ENCODE peak calls at places on chromosome 7, in four cellular contexts. D is stimulated activated CD8-positive, alpha-beta memory T cell treated with anti-CD3 and anti-CD28 coated beads, Interleukin-12 subunit alpha, Interleukin-12 subunit beta, amount 100 ng/mL, for 1 hour; U is GDM1; P is left colon. T is an unnamed sample.

GRCh38 chr7:50216626-50217025 is 87.9 kb upstream of the IKZF1 start:
- DNase-seq in D (no peak), P (no peak), U (no peak), T (no peak)

GRCh38 chr7:11082552-11083213 is 109.0 kb downstream of the PHF14 start:
- DNase-seq in D (no peak), U (no peak), P (no peak), T (no peak)

GRCh38 chr7:36283711-36284130 is 105.9 kb upstream of the ANLN start:
- DNase-seq in P (peak; percentile 66), D (no peak), U (peak; percentile 94), T (peak; percentile 73)

GRCh38 chr7:75534727-75535307 is 42.7 kb downstream of the SPDYE5 start:
- DNase-seq in D (no peak), P (no peak), U (peak; percentile 17), T (no peak)

GRCh38 chr7:129797224-129797789 is 155.5 kb downstream of the UBE2H start:
- DNase-seq in P (no peak), D (no peak), U (no peak), T (no peak)

GRCh38 chr7:27165655-27166474 is 528 bp upstream of the HOXA9 start:
- DNase-seq in U (no peak), D (no peak), P (peak; percentile 78), T (no peak)

GRCh38 chr7:2224934-2225333 is 7.8 kb downstream of the MAD1L1 start:
- DNase-seq in P (no peak), U (no peak), D (no peak), T (no peak)

GRCh38 chr7:22231806-22232205 is 125.1 kb downstream of the RAPGEF5 start:
- DNase-seq in P (no peak), U (no peak), D (no peak), T (no peak)

GRCh38 chr7:37448057-37448636 is 517 bp downstream of the ELMO1 start:
- DNase-seq in D (no peak), U (no peak), P (no peak), T (no peak)

GRCh38 chr7:12771378-12771877 is 84.0 kb downstream of the ARL4A start:
- DNase-seq in P (peak; percentile 67), D (no peak), U (no peak), T (peak; percentile 60)

GRCh38 chr7:34747842-34748241 is 89.8 kb downstream of the NPSR1 start:
- DNase-seq in P (no peak), U (no peak), D (no peak), T (peak; percentile 17)

GRCh38 chr7:97576043-97576442 is 155.8 kb upstream of the TAC1 start:
- DNase-seq in U (no peak), P (no peak), D (no peak), T (no peak)

GRCh38 chr7:153388611-153389010 is 629.1 kb downstream of the ACTR3B start:
- DNase-seq in U (no peak), P (no peak), D (no peak), T (no peak)

GRCh38 chr7:149860821-149861727 is 12.7 kb upstream of the ATP6V0E2 start:
- DNase-seq in D (no peak), P (no peak), U (no peak), T (peak; percentile 73)

GRCh38 chr7:155721056-155721455 is 76.6 kb downstream of the RBM33 start:
- DNase-seq in P (no peak), D (no peak), U (no peak), T (no peak)

GRCh38 chr7:77799078-77799964 is 748 bp downstream of the PHTF2 start:
- DNase-seq in P (peak; percentile 52), U (peak; percentile 18), D (no peak), T (peak; percentile 54)

GRCh38 chr7:50588937-50589336 is 23.7 kb upstream of the DDC start:
- DNase-seq in U (no peak), P (no peak), D (no peak), T (no peak)

GRCh38 chr7:24637021-24637420 is 63.8 kb downstream of the PALS2 start:
- DNase-seq in U (no peak), D (no peak), P (no peak), T (no peak)

GRCh38 chr7:121401896-121402295 is 5.8 kb upstream of the FAM3C start:
- DNase-seq in U (no peak), D (no peak), P (no peak), T (no peak)

GRCh38 chr7:25515876-25516275 is 287.6 kb upstream of the NPVF start:
- DNase-seq in P (no peak), U (no peak), D (no peak), T (no peak)

GRCh38 chr7:26648429-26649015 is 215.9 kb downstream of the SKAP2 start:
- DNase-seq in P (no peak), U (no peak), D (no peak), T (no peak)

GRCh38 chr7:129828989-129829676 is 123.6 kb downstream of the UBE2H start:
- DNase-seq in U (no peak), D (no peak), P (no peak), T (no peak)

GRCh38 chr7:154686305-154686704 is 316.6 kb downstream of the PAXIP1 start:
- DNase-seq in U (no peak), D (no peak), P (no peak), T (no peak)

T was measured in pancreas.